ENCODE peak calls at places on chromosomes 4 and X, in eight cellular contexts. One of them, this sample, is unnamed.
A peak's percentile ranks its signal among the peaks of the same experiment; 100 is the strongest.

GRCh38 chrX:1883772-1884171 is 268.9 kb downstream of the ASMT start:
- DNase-seq in vagina: no peak
- DNase-seq in prostate gland: no peak
- DNase-seq in cardiac muscle cell: no peak
- DNase-seq in heart left ventricle: no peak
- DNase-seq in mucosa of descending colon: no peak
- DNase-seq in aorta: no peak
- DNase-seq in fibroblast of lung: no peak
- DNase-seq in this sample: no peak

GRCh38 chr4:139872274-139872673 is 206.7 kb downstream of the MGST2 start:
- DNase-seq in prostate gland: no peak
- DNase-seq in aorta: no peak
- DNase-seq in vagina: no peak
- DNase-seq in heart left ventricle: no peak
- DNase-seq in cardiac muscle cell: no peak
- DNase-seq in fibroblast of lung: peak; percentile 89
- DNase-seq in mucosa of descending colon: no peak
- DNase-seq in this sample: no peak

GRCh38 chrX:107659768-107660167 is 31.5 kb downstream of the PRPS1 start:
- DNase-seq in prostate gland: no peak
- DNase-seq in vagina: no peak
- DNase-seq in mucosa of descending colon: no peak
- DNase-seq in fibroblast of lung: peak; percentile 84
- DNase-seq in cardiac muscle cell: peak; percentile 58
- DNase-seq in heart left ventricle: no peak
- DNase-seq in aorta: no peak
- DNase-seq in this sample: no peak

GRCh38 chrX:32530802-32531403 is 680.4 kb downstream of the DMD start:
- DNase-seq in prostate gland: peak; percentile 7
- DNase-seq in aorta: no peak
- DNase-seq in vagina: no peak
- DNase-seq in mucosa of descending colon: no peak
- DNase-seq in fibroblast of lung: peak; percentile 69
- DNase-seq in heart left ventricle: no peak
- DNase-seq in cardiac muscle cell: peak; percentile 78
- DNase-seq in this sample: no peak

GRCh38 chr4:117376700-117377099 is 291.3 kb upstream of the TRAM1L1 start:
- DNase-seq in cardiac muscle cell: no peak
- DNase-seq in fibroblast of lung: no peak
- DNase-seq in mucosa of descending colon: no peak
- DNase-seq in aorta: no peak
- DNase-seq in heart left ventricle: no peak
- DNase-seq in prostate gland: no peak
- DNase-seq in vagina: no peak
- DNase-seq in this sample: no peak

GRCh38 chr4:6926681-6927478 is 17.3 kb downstream of the TBC1D14 start:
- DNase-seq in prostate gland: peak; percentile 71
- DNase-seq in mucosa of descending colon: peak; percentile 89
- DNase-seq in aorta: no peak
- DNase-seq in fibroblast of lung: peak; percentile 66
- DNase-seq in heart left ventricle: no peak
- DNase-seq in vagina: no peak
- DNase-seq in cardiac muscle cell: no peak
- DNase-seq in this sample: no peak

GRCh38 chr4:116183241-116183640 is 902.1 kb downstream of the TRAM1L1 start:
- DNase-seq in heart left ventricle: no peak
- DNase-seq in fibroblast of lung: no peak
- DNase-seq in vagina: no peak
- DNase-seq in mucosa of descending colon: no peak
- DNase-seq in prostate gland: no peak
- DNase-seq in cardiac muscle cell: no peak
- DNase-seq in aorta: no peak
- DNase-seq in this sample: no peak

GRCh38 chrX:43949669-43950068 is 23.5 kb downstream of the NDP start:
- DNase-seq in heart left ventricle: no peak
- DNase-seq in fibroblast of lung: no peak
- DNase-seq in mucosa of descending colon: peak; percentile 52
- DNase-seq in prostate gland: no peak
- DNase-seq in vagina: no peak
- DNase-seq in aorta: no peak
- DNase-seq in cardiac muscle cell: peak; percentile 67
- DNase-seq in this sample: peak; percentile 5

GRCh38 chrX:107738272-107738671 is 37.3 kb downstream of the TSC22D3 start:
- DNase-seq in heart left ventricle: no peak
- DNase-seq in vagina: no peak
- DNase-seq in prostate gland: no peak
- DNase-seq in fibroblast of lung: no peak
- DNase-seq in mucosa of descending colon: no peak
- DNase-seq in aorta: peak; percentile 71
- DNase-seq in cardiac muscle cell: no peak
- DNase-seq in this sample: no peak

GRCh38 chr4:139611391-139611790 is 54.2 kb upstream of the MGST2 start:
- DNase-seq in fibroblast of lung: no peak
- DNase-seq in heart left ventricle: no peak
- DNase-seq in aorta: no peak
- DNase-seq in prostate gland: no peak
- DNase-seq in vagina: no peak
- DNase-seq in mucosa of descending colon: no peak
- DNase-seq in cardiac muscle cell: no peak
- DNase-seq in this sample: no peak

GRCh38 chr4:2923678-2924173 is 39.5 kb downstream of the NOP14 start:
- DNase-seq in aorta: peak; percentile 54
- DNase-seq in vagina: no peak
- DNase-seq in heart left ventricle: no peak
- DNase-seq in mucosa of descending colon: peak; percentile 48
- DNase-seq in prostate gland: no peak
- DNase-seq in cardiac muscle cell: no peak
- DNase-seq in fibroblast of lung: no peak
- DNase-seq in this sample: no peak

GRCh38 chrX:115147220-115147619 is 42.0 kb upstream of the RBMXL3 start:
- DNase-seq in aorta: no peak
- DNase-seq in heart left ventricle: no peak
- DNase-seq in prostate gland: no peak
- DNase-seq in fibroblast of lung: peak; percentile 42
- DNase-seq in cardiac muscle cell: no peak
- DNase-seq in vagina: no peak
- DNase-seq in mucosa of descending colon: no peak
- DNase-seq in this sample: no peak

GRCh38 chr4:7073526-7074390 is 5.9 kb upstream of the GRPEL1 start:
- DNase-seq in fibroblast of lung: peak; percentile 50
- DNase-seq in heart left ventricle: no peak
- DNase-seq in prostate gland: peak; percentile 15
- DNase-seq in vagina: no peak
- DNase-seq in aorta: no peak
- DNase-seq in mucosa of descending colon: no peak
- DNase-seq in cardiac muscle cell: peak; percentile 58
- DNase-seq in this sample: no peak

GRCh38 chr4:8610858-8611610 is 18.5 kb downstream of the CPZ start:
- DNase-seq in mucosa of descending colon: no peak
- DNase-seq in cardiac muscle cell: no peak
- DNase-seq in heart left ventricle: peak; percentile 64
- DNase-seq in aorta: no peak
- DNase-seq in prostate gland: no peak
- DNase-seq in vagina: no peak
- DNase-seq in fibroblast of lung: no peak
- DNase-seq in this sample: no peak

GRCh38 chr4:157172011-157172410 is 48.5 kb upstream of the GRIA2 start:
- DNase-seq in fibroblast of lung: peak; percentile 51
- DNase-seq in aorta: no peak
- DNase-seq in prostate gland: no peak
- DNase-seq in heart left ventricle: no peak
- DNase-seq in mucosa of descending colon: no peak
- DNase-seq in vagina: no peak
- DNase-seq in cardiac muscle cell: no peak
- DNase-seq in this sample: no peak

GRCh38 chr4:89303177-89303576 is 4.4 kb downstream of the GPRIN3 start:
- DNase-seq in aorta: no peak
- DNase-seq in prostate gland: no peak
- DNase-seq in cardiac muscle cell: no peak
- DNase-seq in mucosa of descending colon: no peak
- DNase-seq in fibroblast of lung: no peak
- DNase-seq in vagina: no peak
- DNase-seq in heart left ventricle: peak; percentile 33
- DNase-seq in this sample: no peak

GRCh38 chr4:74032064-74032463 is 6.4 kb downstream of the CXCL3 start:
- DNase-seq in fibroblast of lung: no peak
- DNase-seq in heart left ventricle: no peak
- DNase-seq in mucosa of descending colon: no peak
- DNase-seq in aorta: no peak
- DNase-seq in prostate gland: no peak
- DNase-seq in vagina: no peak
- DNase-seq in cardiac muscle cell: no peak
- DNase-seq in this sample: no peak

DNA sequence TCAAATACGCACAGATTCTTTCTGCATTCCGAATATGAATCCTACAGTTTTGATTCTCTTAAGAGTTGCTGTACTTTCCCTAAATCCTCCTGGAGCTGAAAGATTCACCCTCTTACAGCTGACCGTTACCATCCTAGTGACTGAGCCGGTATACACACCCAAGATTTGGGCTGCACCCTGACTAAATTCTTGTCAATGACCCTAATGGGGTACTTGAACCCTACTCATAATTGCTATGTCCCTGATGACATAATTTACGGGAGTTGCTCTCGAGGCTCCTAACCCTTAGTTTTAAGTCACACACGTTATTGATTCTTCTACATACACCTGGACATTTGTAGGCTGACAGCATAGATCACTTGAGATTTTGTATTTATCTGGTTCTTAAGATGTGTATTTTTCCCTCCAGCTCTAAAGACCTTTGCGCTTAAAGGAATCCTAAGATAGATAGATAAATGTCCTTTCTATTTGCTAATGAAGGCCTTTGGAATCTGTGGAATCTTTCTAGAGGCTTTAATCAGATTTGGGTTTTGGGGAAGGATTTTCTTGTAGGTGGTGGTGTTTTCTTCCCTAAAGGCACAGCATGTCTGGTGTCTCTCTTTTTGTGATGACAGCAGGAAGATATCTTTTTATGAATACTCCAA is 37.8 kb downstream of the CLDN34 start:
- DNase-seq in prostate gland: no peak
- DNase-seq in fibroblast of lung: no peak
- DNase-seq in vagina: no peak
- DNase-seq in heart left ventricle: no peak
- DNase-seq in mucosa of descending colon: no peak
- DNase-seq in cardiac muscle cell: no peak
- DNase-seq in aorta: no peak
- DNase-seq in this sample: no peak
- H3K4me1 ChIP-seq in prostate gland: no peaks in the 10 kb centered on the region
- H3K4me1 ChIP-seq in fibroblast of lung: no peaks in the 10 kb centered on the region
- H3K4me1 ChIP-seq in vagina: no peaks in the 10 kb centered on the region
- H3K4me1 ChIP-seq in heart left ventricle: peaks cover 6% of the 10 kb centered on the region
- H3K4me1 ChIP-seq in mucosa of descending colon: no peaks in the 10 kb centered on the region
- H3K4me1 ChIP-seq in cardiac muscle cell: no peaks in the 10 kb centered on the region
- H3K4me1 ChIP-seq in aorta: no peaks in the 10 kb centered on the region
- H3K4me1 ChIP-seq in this sample: no peaks in the 10 kb centered on the region

DNA sequence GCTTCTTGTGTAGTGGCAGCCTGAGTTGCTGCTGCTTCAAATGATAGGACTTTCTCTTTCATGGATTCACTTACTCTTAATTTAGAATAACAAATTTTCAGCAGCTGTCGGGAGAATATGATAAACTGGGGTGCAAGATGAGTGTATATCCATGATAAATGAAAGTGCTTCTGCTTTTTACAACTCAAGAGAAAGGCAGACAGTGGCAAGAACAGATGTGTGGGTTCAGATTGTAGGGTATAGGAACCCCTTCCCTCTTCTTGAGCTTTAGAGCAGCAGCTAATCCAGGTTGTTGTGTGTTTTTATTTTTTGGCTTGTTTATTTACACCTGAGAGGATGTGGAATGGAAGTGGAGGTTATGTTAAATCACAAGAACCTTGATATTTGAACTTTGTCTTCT is 1.1 kb downstream of the SH3BGRL start:
- DNase-seq in fibroblast of lung: no peak
- DNase-seq in aorta: no peak
- DNase-seq in mucosa of descending colon: no peak
- DNase-seq in prostate gland: no peak
- DNase-seq in vagina: no peak
- DNase-seq in heart left ventricle: no peak
- DNase-seq in cardiac muscle cell: no peak
- DNase-seq in this sample: no peak
- H3K4me1 ChIP-seq in fibroblast of lung: no peaks in the 10 kb centered on the region
- H3K4me1 ChIP-seq in aorta: no peaks in the 10 kb centered on the region
- H3K4me1 ChIP-seq in mucosa of descending colon: no peaks in the 10 kb centered on the region
- H3K4me1 ChIP-seq in prostate gland: no peaks in the 10 kb centered on the region
- H3K4me1 ChIP-seq in vagina: peaks cover 9% of the 10 kb centered on the region
- H3K4me1 ChIP-seq in heart left ventricle: no peaks in the 10 kb centered on the region
- H3K4me1 ChIP-seq in cardiac muscle cell: no peaks in the 10 kb centered on the region
- H3K4me1 ChIP-seq in this sample: no peaks in the 10 kb centered on the region

DNA sequence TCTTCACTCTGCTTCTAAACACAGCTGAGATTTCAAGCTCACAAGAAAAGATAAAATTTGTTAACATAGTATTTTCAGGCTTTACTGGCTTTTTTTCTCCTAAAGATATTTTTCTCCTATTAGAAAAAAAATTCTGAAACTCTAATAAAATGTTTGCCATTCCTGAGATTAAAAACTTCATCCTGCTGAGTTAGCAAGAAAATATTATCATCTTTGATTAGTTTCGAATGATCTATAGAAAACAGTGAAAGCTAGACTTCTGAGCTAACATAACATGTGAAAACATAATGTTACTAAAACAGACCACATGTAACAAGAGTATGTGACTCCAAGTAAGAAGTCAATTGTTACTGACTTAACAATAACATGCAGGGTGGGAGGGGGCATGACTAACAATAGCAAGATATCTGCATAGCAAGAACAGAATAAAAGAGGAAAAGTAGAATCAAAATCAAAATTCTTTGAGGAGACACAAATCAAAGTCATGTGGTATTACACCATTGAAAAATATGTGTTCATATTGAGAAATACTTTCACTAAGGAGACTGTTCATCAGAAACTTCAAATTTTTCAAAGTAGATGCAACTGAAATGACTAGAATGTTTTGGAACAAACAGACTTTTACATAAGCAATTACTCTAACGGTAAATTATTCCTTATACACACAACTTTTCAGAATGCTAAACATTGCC is 14.5 kb downstream of the TBCK start:
- DNase-seq in mucosa of descending colon: no peak
- DNase-seq in heart left ventricle: no peak
- DNase-seq in prostate gland: no peak
- DNase-seq in cardiac muscle cell: no peak
- DNase-seq in vagina: no peak
- DNase-seq in fibroblast of lung: peak; percentile 11
- DNase-seq in aorta: no peak
- DNase-seq in this sample: no peak
- H3K4me1 ChIP-seq in mucosa of descending colon: no peaks in the 10 kb centered on the region
- H3K4me1 ChIP-seq in heart left ventricle: no peaks in the 10 kb centered on the region
- H3K4me1 ChIP-seq in prostate gland: no peaks in the 10 kb centered on the region
- H3K4me1 ChIP-seq in cardiac muscle cell: peaks cover 12% of the 10 kb centered on the region
- H3K4me1 ChIP-seq in vagina: no peaks in the 10 kb centered on the region
- H3K4me1 ChIP-seq in fibroblast of lung: no peaks in the 10 kb centered on the region
- H3K4me1 ChIP-seq in aorta: peaks cover 2% of the 10 kb centered on the region
- H3K4me1 ChIP-seq in this sample: peaks cover 8% of the 10 kb centered on the region

DNA sequence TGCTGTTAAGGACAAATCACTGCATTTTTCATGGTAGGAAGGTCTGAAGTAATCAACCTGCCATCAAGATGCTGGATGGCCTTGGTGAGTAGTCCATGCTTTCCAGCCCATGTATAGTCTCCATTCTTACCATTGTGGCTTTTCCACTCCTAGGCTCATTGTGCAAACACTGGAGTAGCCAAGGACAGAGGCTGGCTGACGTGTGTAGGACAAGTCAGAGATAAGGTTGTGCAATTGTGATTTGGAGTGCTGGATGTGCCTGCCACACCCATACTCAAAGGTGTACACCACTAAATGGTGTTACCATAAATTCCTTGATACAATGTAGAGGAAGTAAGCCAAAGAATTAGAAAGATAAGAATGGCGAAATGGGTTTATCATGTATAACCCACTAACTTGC is 26.3 kb upstream of the RADX start:
- DNase-seq in fibroblast of lung: no peak
- DNase-seq in aorta: no peak
- DNase-seq in cardiac muscle cell: no peak
- DNase-seq in vagina: no peak
- DNase-seq in mucosa of descending colon: no peak
- DNase-seq in heart left ventricle: no peak
- DNase-seq in prostate gland: no peak
- DNase-seq in this sample: no peak
- H3K4me1 ChIP-seq in fibroblast of lung: no peaks in the 10 kb centered on the region
- H3K4me1 ChIP-seq in aorta: no peaks in the 10 kb centered on the region
- H3K4me1 ChIP-seq in cardiac muscle cell: no peaks in the 10 kb centered on the region
- H3K4me1 ChIP-seq in vagina: no peaks in the 10 kb centered on the region
- H3K4me1 ChIP-seq in mucosa of descending colon: no peaks in the 10 kb centered on the region
- H3K4me1 ChIP-seq in heart left ventricle: no peaks in the 10 kb centered on the region
- H3K4me1 ChIP-seq in prostate gland: no peaks in the 10 kb centered on the region
- H3K4me1 ChIP-seq in this sample: no peaks in the 10 kb centered on the region